ENCODE peak calls at places on chromosomes 2 and 18, in eight cellular contexts. One of them, this sample, is unnamed.

GRCh38 chr2:9397201-9397600 is 26.1 kb downstream of the ITGB1BP1 start:
- DNase-seq in adrenal gland: no peak
- DNase-seq in T-cell: no peak
- DNase-seq in psoas muscle: no peak
- DNase-seq in smooth muscle cell of the brain vasculature: no peak
- DNase-seq in SJSA1: no peak
- DNase-seq in NCI-H2081: no peak
- DNase-seq in HFFc6: no peak
- DNase-seq in this sample: no peak

GRCh38 chr18:7447629-7448028 is 119.5 kb upstream of the PTPRM start:
- DNase-seq in adrenal gland: no peak
- DNase-seq in T-cell: no peak
- DNase-seq in psoas muscle: no peak
- DNase-seq in smooth muscle cell of the brain vasculature: no peak
- DNase-seq in SJSA1: no peak
- DNase-seq in NCI-H2081: no peak
- DNase-seq in HFFc6: peak
- DNase-seq in this sample: no peak

GRCh38 chr2:45432406-45432805 is 178.7 kb downstream of the SRBD1 start:
- DNase-seq in adrenal gland: no peak
- DNase-seq in T-cell: no peak
- DNase-seq in psoas muscle: no peak
- DNase-seq in smooth muscle cell of the brain vasculature: no peak
- DNase-seq in SJSA1: no peak
- DNase-seq in NCI-H2081: no peak
- DNase-seq in HFFc6: peak
- DNase-seq in this sample: no peak

GRCh38 chr2:23414876-23415275 is 29.9 kb downstream of the KLHL29 start:
- DNase-seq in adrenal gland: no peak
- DNase-seq in T-cell: no peak
- DNase-seq in psoas muscle: no peak
- DNase-seq in smooth muscle cell of the brain vasculature: no peak
- DNase-seq in SJSA1: no peak
- DNase-seq in NCI-H2081: no peak
- DNase-seq in HFFc6: peak
- DNase-seq in this sample: no peak

GRCh38 chr2:110853516-110853915 is 121.1 kb downstream of the ACOXL start:
- DNase-seq in adrenal gland: peak
- DNase-seq in T-cell: peak
- DNase-seq in psoas muscle: no peak
- DNase-seq in smooth muscle cell of the brain vasculature: no peak
- DNase-seq in SJSA1: peak
- DNase-seq in NCI-H2081: no peak
- DNase-seq in HFFc6: no peak
- DNase-seq in this sample: no peak

GRCh38 chr2:102841107-102841840 is 79.4 kb downstream of the TMEM182 start:
- DNase-seq in adrenal gland: peak
- DNase-seq in T-cell: no peak
- DNase-seq in psoas muscle: no peak
- DNase-seq in smooth muscle cell of the brain vasculature: peak
- DNase-seq in SJSA1: peak
- DNase-seq in NCI-H2081: peak
- DNase-seq in HFFc6: peak
- DNase-seq in this sample: peak

GRCh38 chr2:15761910-15762309 is 170.2 kb downstream of the DDX1 start:
- DNase-seq in adrenal gland: no peak
- DNase-seq in T-cell: no peak
- DNase-seq in psoas muscle: no peak
- DNase-seq in smooth muscle cell of the brain vasculature: no peak
- DNase-seq in SJSA1: no peak
- DNase-seq in NCI-H2081: no peak
- DNase-seq in HFFc6: no peak
- DNase-seq in this sample: no peak

GRCh38 chr2:3420076-3420848 is 40.8 kb downstream of the TRAPPC12 start:
- DNase-seq in adrenal gland: no peak
- DNase-seq in T-cell: no peak
- DNase-seq in psoas muscle: no peak
- DNase-seq in smooth muscle cell of the brain vasculature: no peak
- DNase-seq in SJSA1: no peak
- DNase-seq in NCI-H2081: no peak
- DNase-seq in HFFc6: no peak
- DNase-seq in this sample: no peak

GRCh38 chr2:77807531-77808215 is 285.5 kb upstream of the LRRTM4 start:
- DNase-seq in adrenal gland: no peak
- DNase-seq in T-cell: no peak
- DNase-seq in psoas muscle: no peak
- DNase-seq in smooth muscle cell of the brain vasculature: no peak
- DNase-seq in SJSA1: no peak
- DNase-seq in NCI-H2081: no peak
- DNase-seq in HFFc6: no peak
- DNase-seq in this sample: no peak

GRCh38 chr2:169727065-169727464 is 6.6 kb upstream of the KLHL23 start:
- DNase-seq in adrenal gland: no peak
- DNase-seq in T-cell: no peak
- DNase-seq in psoas muscle: no peak
- DNase-seq in smooth muscle cell of the brain vasculature: no peak
- DNase-seq in SJSA1: no peak
- DNase-seq in NCI-H2081: no peak
- DNase-seq in HFFc6: no peak
- DNase-seq in this sample: no peak

GRCh38 chr2:197795277-197795676 is 9.1 kb upstream of the PLCL1 start:
- DNase-seq in adrenal gland: no peak
- DNase-seq in T-cell: no peak
- DNase-seq in psoas muscle: no peak
- DNase-seq in smooth muscle cell of the brain vasculature: no peak
- DNase-seq in SJSA1: no peak
- DNase-seq in NCI-H2081: no peak
- DNase-seq in HFFc6: no peak
- DNase-seq in this sample: no peak

GRCh38 chr2:22455086-22455485 is 929.9 kb upstream of the KLHL29 start:
- DNase-seq in adrenal gland: no peak
- DNase-seq in T-cell: no peak
- DNase-seq in psoas muscle: no peak
- DNase-seq in smooth muscle cell of the brain vasculature: no peak
- DNase-seq in SJSA1: no peak
- DNase-seq in NCI-H2081: no peak
- DNase-seq in HFFc6: no peak
- DNase-seq in this sample: no peak

This sample was measured in left ventricle myocardium superior.